ENCODE peak calls at places on chromosomes 1 and 21, in six cellular contexts. One of them, this sample, is unnamed.

GRCh38 chr1:50750021-50750619 is 209.9 kb downstream of the FAF1 start:
- DNase-seq in IMR-90: peak; percentile 36
- DNase-seq in GM10248: no peak
- DNase-seq in type B pancreatic cell: no peak
- DNase-seq in GM06990: no peak
- DNase-seq in heart right ventricle: no peak
- DNase-seq in this sample: no peak

GRCh38 chr1:219236933-219237610 is 63.4 kb downstream of the LYPLAL1 start:
- DNase-seq in GM06990: no peak
- DNase-seq in GM10248: no peak
- DNase-seq in IMR-90: no peak
- DNase-seq in type B pancreatic cell: no peak
- DNase-seq in heart right ventricle: no peak
- DNase-seq in this sample: no peak

GRCh38 chr1:17825273-17826164 is 70.4 kb downstream of the ACTL8 start:
- DNase-seq in GM06990: no peak
- DNase-seq in heart right ventricle: no peak
- DNase-seq in type B pancreatic cell: no peak
- DNase-seq in GM10248: no peak
- DNase-seq in IMR-90: no peak
- DNase-seq in this sample: no peak

GRCh38 chr1:167984886-167985489 is 48.1 kb upstream of the MPC2 start:
- DNase-seq in type B pancreatic cell: no peak
- DNase-seq in IMR-90: no peak
- DNase-seq in heart right ventricle: no peak
- DNase-seq in GM06990: no peak
- DNase-seq in GM10248: no peak
- DNase-seq in this sample: no peak

GRCh38 chr1:164895026-164895907 is 336.3 kb downstream of the PBX1 start:
- DNase-seq in GM10248: no peak
- DNase-seq in IMR-90: no peak
- DNase-seq in type B pancreatic cell: no peak
- DNase-seq in heart right ventricle: no peak
- DNase-seq in GM06990: no peak
- DNase-seq in this sample: no peak

GRCh38 chr1:209354111-209354839 is 229.2 kb upstream of the CAMK1G start:
- DNase-seq in IMR-90: peak; percentile 92
- DNase-seq in GM06990: peak; percentile 12
- DNase-seq in heart right ventricle: peak; percentile 81
- DNase-seq in GM10248: peak; percentile 69
- DNase-seq in type B pancreatic cell: peak; percentile 76
- DNase-seq in this sample: peak; percentile 35

GRCh38 chr1:32770741-32771548 is 46.2 kb downstream of the YARS1 start:
- DNase-seq in heart right ventricle: no peak
- DNase-seq in GM10248: no peak
- DNase-seq in GM06990: no peak
- DNase-seq in type B pancreatic cell: no peak
- DNase-seq in IMR-90: no peak
- DNase-seq in this sample: no peak

GRCh38 chr1:219666242-219666641 is 53.3 kb upstream of the ZC3H11B start:
- DNase-seq in GM06990: no peak
- DNase-seq in type B pancreatic cell: no peak
- DNase-seq in IMR-90: peak; percentile 32
- DNase-seq in heart right ventricle: no peak
- DNase-seq in GM10248: no peak
- DNase-seq in this sample: no peak

GRCh38 chr1:84888753-84889152 is 4.3 kb downstream of the LPAR3 start:
- DNase-seq in GM10248: no peak
- DNase-seq in GM06990: no peak
- DNase-seq in IMR-90: no peak
- DNase-seq in type B pancreatic cell: no peak
- DNase-seq in heart right ventricle: no peak
- DNase-seq in this sample: no peak

GRCh38 chr1:197481101-197481500 is 213.0 kb downstream of the CRB1 start:
- DNase-seq in IMR-90: no peak
- DNase-seq in type B pancreatic cell: no peak
- DNase-seq in GM06990: no peak
- DNase-seq in GM10248: no peak
- DNase-seq in heart right ventricle: no peak
- DNase-seq in this sample: no peak

GRCh38 chr1:57464756-57465155 is 40.9 kb upstream of the DAB1 start:
- DNase-seq in type B pancreatic cell: no peak
- DNase-seq in GM06990: no peak
- DNase-seq in GM10248: no peak
- DNase-seq in IMR-90: no peak
- DNase-seq in heart right ventricle: no peak
- DNase-seq in this sample: no peak

GRCh38 chr21:17270234-17270633 is 242.6 kb upstream of the CXADR start:
- DNase-seq in GM10248: no peak
- DNase-seq in type B pancreatic cell: no peak
- DNase-seq in IMR-90: peak; percentile 31
- DNase-seq in heart right ventricle: no peak
- DNase-seq in GM06990: no peak
- DNase-seq in this sample: no peak

GRCh38 chr1:78250201-78250600 is 204.4 kb downstream of the GIPC2 start:
- DNase-seq in IMR-90: peak; percentile 21
- DNase-seq in GM06990: no peak
- DNase-seq in GM10248: no peak
- DNase-seq in heart right ventricle: no peak
- DNase-seq in type B pancreatic cell: no peak
- DNase-seq in this sample: no peak

GRCh38 chr1:7043729-7044470 is 258.6 kb downstream of the CAMTA1 start:
- DNase-seq in IMR-90: no peak
- DNase-seq in heart right ventricle: no peak
- DNase-seq in GM06990: no peak
- DNase-seq in type B pancreatic cell: no peak
- DNase-seq in GM10248: no peak
- DNase-seq in this sample: no peak

GRCh38 chr1:7044471-7044805 is 259.2 kb downstream of the CAMTA1 start:
- DNase-seq in heart right ventricle: no peak
- DNase-seq in IMR-90: no peak
- DNase-seq in GM10248: no peak
- DNase-seq in GM06990: no peak
- DNase-seq in type B pancreatic cell: no peak
- DNase-seq in this sample: no peak

GRCh38 chr1:7043232-7043549 is 257.9 kb downstream of the CAMTA1 start:
- DNase-seq in GM06990: no peak
- DNase-seq in IMR-90: no peak
- DNase-seq in heart right ventricle: no peak
- DNase-seq in GM10248: no peak
- DNase-seq in type B pancreatic cell: no peak
- DNase-seq in this sample: no peak

GRCh38 chr1:7040969-7041368 is 255.7 kb downstream of the CAMTA1 start:
- DNase-seq in GM06990: no peak
- DNase-seq in type B pancreatic cell: no peak
- DNase-seq in GM10248: no peak
- DNase-seq in heart right ventricle: no peak
- DNase-seq in IMR-90: no peak
- DNase-seq in this sample: no peak

DNA sequence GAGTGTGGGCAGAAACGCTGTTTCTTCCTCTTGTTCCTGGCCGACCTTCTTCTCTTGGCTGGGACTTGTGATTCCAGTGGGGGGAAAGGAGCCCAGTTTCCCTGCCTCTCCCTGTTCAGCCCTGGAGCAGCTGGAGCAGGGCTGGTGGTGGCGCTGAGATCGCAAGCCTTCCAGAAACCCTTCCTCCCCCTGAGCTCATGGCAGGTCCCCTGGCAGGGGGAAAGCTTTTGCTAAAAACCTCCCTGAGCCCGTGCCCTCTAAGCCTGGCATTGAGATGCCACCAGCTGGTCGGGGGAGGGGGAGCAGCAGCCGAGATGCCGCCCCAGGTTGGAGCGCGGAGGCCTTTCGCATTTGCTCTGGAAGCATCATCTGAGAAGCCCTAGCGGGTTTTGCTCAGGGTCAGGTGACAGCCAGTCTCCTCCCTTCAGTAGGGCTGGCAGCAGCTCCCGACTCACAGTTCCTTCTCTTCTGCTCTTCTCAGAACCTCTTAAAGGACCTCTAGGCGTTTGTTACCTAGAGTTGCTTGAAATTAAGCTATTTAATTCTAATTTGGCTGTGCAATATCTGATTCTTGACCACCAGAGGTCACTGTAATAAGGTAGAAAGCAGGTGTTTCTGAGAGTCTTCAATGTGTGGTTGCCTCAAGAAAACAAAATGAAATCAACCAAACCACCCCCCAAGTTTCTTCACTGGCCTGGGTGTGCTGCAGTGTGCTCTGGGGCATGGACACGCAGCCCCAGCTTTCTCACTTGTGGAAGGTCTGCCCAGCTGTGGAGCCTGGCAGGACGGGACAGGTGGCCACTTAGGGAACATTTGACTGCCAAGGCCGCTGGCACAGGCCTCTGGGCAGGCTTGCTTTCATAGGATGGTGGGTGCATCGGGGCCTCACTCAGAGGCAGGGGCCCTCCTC is 257.3 kb downstream of the CAMTA1 start:
- DNase-seq in type B pancreatic cell: no peak
- DNase-seq in GM06990: peak; percentile 14
- DNase-seq in heart right ventricle: no peak
- DNase-seq in IMR-90: peak; percentile 57
- DNase-seq in GM10248: peak; percentile 72
- DNase-seq in this sample: no peak
- TF ChIP-seq CTCF in type B pancreatic cell: peak; percentile 79
- TF ChIP-seq CTCF in GM06990: peak; percentile 44
- TF ChIP-seq CTCF in heart right ventricle: peak; percentile 64
- TF ChIP-seq CTCF in IMR-90: peak; percentile 63
- TF ChIP-seq CTCF in GM10248: peak; percentile 41
- TF ChIP-seq CTCF in this sample: peak; percentile 48

GRCh38 chr1:5975133-5975880 is 16.9 kb downstream of the NPHP4 start:
- DNase-seq in type B pancreatic cell: no peak
- DNase-seq in heart right ventricle: no peak
- DNase-seq in GM10248: peak; percentile 47
- DNase-seq in IMR-90: peak; percentile 64
- DNase-seq in GM06990: no peak
- DNase-seq in this sample: peak; percentile 63
- TF ChIP-seq CTCF in type B pancreatic cell: peak; percentile 79
- TF ChIP-seq CTCF in heart right ventricle: peak; percentile 74
- TF ChIP-seq CTCF in GM10248: peak; percentile 54
- TF ChIP-seq CTCF in IMR-90: peak; percentile 87
- TF ChIP-seq CTCF in GM06990: peak; percentile 65
- TF ChIP-seq CTCF in this sample: peak; percentile 76

DNA sequence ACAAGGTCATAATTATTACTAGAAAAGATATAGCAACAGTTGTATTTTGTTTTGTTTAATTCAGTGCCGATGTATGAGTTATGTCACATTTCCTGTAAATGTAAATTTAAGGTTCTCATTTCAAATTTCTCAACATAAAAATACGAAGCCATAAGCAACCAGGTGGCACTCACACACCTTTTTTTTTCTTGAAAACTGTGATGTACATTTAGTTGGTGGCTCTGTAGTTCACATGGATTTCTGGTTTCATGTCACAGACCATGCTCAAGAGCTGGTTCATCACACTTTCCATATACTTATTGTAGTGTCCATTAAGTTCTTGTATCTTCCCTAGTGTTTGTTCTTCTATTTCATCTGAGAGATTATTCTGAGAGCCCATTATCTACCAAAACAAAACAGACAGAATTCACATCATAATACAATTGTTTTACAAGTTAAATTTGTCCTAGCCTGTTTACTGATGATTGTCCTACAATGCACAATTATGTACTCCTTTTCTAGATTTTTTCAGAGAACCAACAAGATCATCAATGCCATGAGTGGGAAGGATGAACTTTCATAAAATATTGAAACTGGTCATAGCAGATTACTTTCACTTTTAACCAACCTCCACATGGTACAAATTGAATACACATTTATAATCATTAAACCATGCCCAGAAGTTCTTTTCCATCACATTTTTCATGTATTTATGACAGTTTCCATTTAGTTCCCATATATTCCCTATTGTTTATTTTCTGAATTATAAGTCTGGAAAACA is 17.1 kb downstream of the ATP6V1G3 start:
- DNase-seq in IMR-90: no peak
- DNase-seq in heart right ventricle: no peak
- DNase-seq in type B pancreatic cell: no peak
- DNase-seq in GM10248: no peak
- DNase-seq in GM06990: no peak
- DNase-seq in this sample: peak; percentile 42
- TF ChIP-seq CTCF in IMR-90: no peak
- TF ChIP-seq CTCF in heart right ventricle: no peak
- TF ChIP-seq CTCF in type B pancreatic cell: no peak
- TF ChIP-seq CTCF in GM10248: no peak
- TF ChIP-seq CTCF in GM06990: no peak
- TF ChIP-seq CTCF in this sample: peak; percentile 28

GRCh38 chr1:8739377-8739776 is 78.1 kb downstream of the RERE start:
- DNase-seq in GM10248: no peak
- DNase-seq in heart right ventricle: no peak
- DNase-seq in GM06990: no peak
- DNase-seq in type B pancreatic cell: no peak
- DNase-seq in IMR-90: no peak
- DNase-seq in this sample: no peak
- TF ChIP-seq CTCF in GM10248: no peak
- TF ChIP-seq CTCF in heart right ventricle: no peak
- TF ChIP-seq CTCF in GM06990: no peak
- TF ChIP-seq CTCF in type B pancreatic cell: no peak
- TF ChIP-seq CTCF in IMR-90: peak; percentile 5
- TF ChIP-seq CTCF in this sample: no peak

DNA sequence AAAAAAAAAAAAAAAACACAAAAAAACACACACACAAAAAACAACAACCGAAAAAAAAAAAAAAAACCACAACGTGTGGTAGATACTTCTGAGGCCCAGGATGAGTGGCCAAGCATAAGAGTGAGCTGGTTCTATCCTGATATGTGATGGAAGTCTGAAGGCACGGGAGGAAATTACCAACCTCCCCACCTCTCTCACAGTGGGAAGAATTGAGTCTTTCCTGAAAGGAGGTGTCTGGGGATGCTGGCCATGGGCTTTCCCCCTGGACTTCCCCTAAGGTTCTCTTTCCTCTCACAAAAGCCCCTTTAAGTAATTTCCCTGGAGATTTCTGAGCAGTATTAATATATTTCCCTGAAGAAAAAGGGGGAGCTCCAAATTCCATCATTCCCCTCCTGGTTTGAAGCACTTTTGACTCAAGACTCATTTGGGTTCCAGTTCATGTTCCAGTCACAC is 5.2 kb downstream of the TMCC2 start:
- DNase-seq in GM06990: no peak
- DNase-seq in GM10248: no peak
- DNase-seq in type B pancreatic cell: no peak
- DNase-seq in heart right ventricle: no peak
- DNase-seq in IMR-90: no peak
- DNase-seq in this sample: no peak
- TF ChIP-seq CTCF in GM06990: no peak
- TF ChIP-seq CTCF in GM10248: no peak
- TF ChIP-seq CTCF in type B pancreatic cell: no peak
- TF ChIP-seq CTCF in heart right ventricle: no peak
- TF ChIP-seq CTCF in IMR-90: no peak
- TF ChIP-seq CTCF in this sample: no peak

DNA sequence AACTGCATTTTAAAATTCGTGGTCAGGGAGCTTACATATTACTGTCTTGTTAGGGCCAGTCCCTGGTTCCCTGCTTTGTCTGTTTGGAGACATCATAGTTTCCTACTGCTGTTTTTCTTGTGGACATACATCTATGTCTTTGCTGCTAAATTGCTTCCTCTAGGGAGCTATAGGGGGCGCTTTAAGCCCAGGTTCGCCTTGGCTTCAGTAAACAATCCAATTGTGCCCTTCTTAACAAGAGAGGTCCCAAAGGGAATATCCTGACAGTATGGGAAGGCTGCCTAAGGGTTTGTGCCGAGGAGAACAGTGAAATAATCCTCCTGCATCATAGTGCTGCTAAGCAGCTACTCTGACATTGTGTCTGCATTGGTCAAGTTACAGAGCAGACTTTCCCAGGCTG is 112.5 kb downstream of the USH2A start:
- DNase-seq in type B pancreatic cell: no peak
- DNase-seq in heart right ventricle: peak; percentile 7
- DNase-seq in GM06990: no peak
- DNase-seq in IMR-90: peak; percentile 50
- DNase-seq in GM10248: peak; percentile 8
- DNase-seq in this sample: no peak
- TF ChIP-seq CTCF in type B pancreatic cell: peak; percentile 76
- TF ChIP-seq CTCF in heart right ventricle: peak; percentile 56
- TF ChIP-seq CTCF in GM06990: peak; percentile 54
- TF ChIP-seq CTCF in IMR-90: peak; percentile 67
- TF ChIP-seq CTCF in GM10248: peak; percentile 36
- TF ChIP-seq CTCF in this sample: peak; percentile 31